ENCODE peak calls at places on chromosomes 3 and 15, in four cellular contexts. Y, W, Q and O are unnamed samples.

GRCh38 chr3:10933021-10933420 is 59.5 kb upstream of the SLC6A1 start:
- DNase-seq in Y (no peak), W (no peak), Q (no peak), O (no peak)

GRCh38 chr3:50164056-50164455 is 8.9 kb downstream of the SEMA3F start:
- DNase-seq in Y (peak), W (no peak), Q (peak), O (no peak)

GRCh38 chr3:127089487-127090145 is 103.3 kb upstream of the PRR23E start:
- DNase-seq in Y (no peak), W (no peak), Q (no peak), O (no peak)

GRCh38 chr15:58517682-58518525 is 86.1 kb downstream of the LIPC start:
- DNase-seq in Y (no peak), W (no peak), Q (no peak), O (no peak)

GRCh38 chr3:188037116-188037718 is 116.7 kb upstream of the LPP start:
- DNase-seq in Y (peak), W (no peak), Q (peak), O (no peak)

GRCh38 chr15:68384451-68385239 is 47.3 kb downstream of the ITGA11 start:
- DNase-seq in Y (peak), W (no peak), Q (peak), O (no peak)

GRCh38 chr3:122100591-122101491 is 45.7 kb downstream of the CD86 start:
- DNase-seq in Y (no peak), W (no peak), Q (no peak), O (no peak)

GRCh38 chr3:143771258-143771657 is 77.0 kb downstream of the SLC9A9 start:
- DNase-seq in Y (no peak), W (no peak), Q (no peak), O (no peak)

GRCh38 chr3:3109407-3110298 is 521 bp downstream of the IL5RA start:
- DNase-seq in Y (no peak), W (no peak), Q (no peak), O (no peak)

GRCh38 chr3:13152826-13153710 is 79.8 kb upstream of the IQSEC1 start:
- DNase-seq in Y (no peak), W (no peak), Q (no peak), O (no peak)

GRCh38 chr3:16741890-16742289 is 136.7 kb upstream of the DAZL start:
- DNase-seq in Y (no peak), W (no peak), Q (peak), O (no peak)